ENCODE peak calls at places on chromosomes 2 and 18, in four cellular contexts. H is fibroblast of lung, Z is SK-N-SH, K is neural progenitor cell. I is an unnamed sample.

GRCh38 chr2:218500501-218501060 is 67.6 kb downstream of the USP37 start:
- DNase-seq in Z (no peak), K (no peak), H (no peak), I (no peak)

GRCh38 chr2:12732663-12733062 is 15.9 kb downstream of the TRIB2 start:
- DNase-seq in K (no peak), H (no peak), Z (no peak), I (no peak)

GRCh38 chr2:174617713-174618112 is 20.1 kb upstream of the WIPF1 start:
- DNase-seq in Z (no peak), H (no peak), K (no peak), I (no peak)

GRCh38 chr2:164840458-164840929 is 1.1 kb downstream of the COBLL1 start:
- DNase-seq in Z (no peak), H (peak), K (peak), I (peak)

GRCh38 chr2:68721482-68722071 is 13.0 kb upstream of the ARHGAP25 start:
- DNase-seq in K (no peak), Z (no peak), H (no peak), I (no peak)

GRCh38 chr2:132404056-132404455 is 12.5 kb upstream of the GPR39 start:
- DNase-seq in K (peak), H (no peak), Z (no peak), I (no peak)

GRCh38 chr18:38611036-38611964 is 1045.7 kb upstream of the CELF4 start:
- DNase-seq in H (no peak), Z (no peak), K (no peak), I (peak)

GRCh38 chr2:86035883-86036789 is 69.5 kb downstream of the POLR1A start:
- DNase-seq in H (peak), Z (peak), K (no peak), I (peak)

GRCh38 chr2:82316573-82317371 is 2012.2 kb upstream of the LRRTM1 start:
- DNase-seq in K (no peak), H (no peak), Z (no peak), I (no peak)

GRCh38 chr2:134431837-134432437 is 178.1 kb downstream of the MGAT5 start:
- DNase-seq in K (peak), Z (no peak), H (peak), I (no peak)

GRCh38 chr18:10353791-10354190 is 100.6 kb upstream of the APCDD1 start:
- DNase-seq in Z (no peak), H (peak), K (no peak), I (peak)

GRCh38 chr18:7856733-7857132 is 289.6 kb downstream of the PTPRM start:
- DNase-seq in H (peak), Z (no peak), K (no peak), I (peak)

GRCh38 chr2:226272435-226272834 is 527.2 kb downstream of the IRS1 start:
- DNase-seq in Z (no peak), K (no peak), H (no peak), I (no peak)

GRCh38 chr2:230974096-230974913 is 21.6 kb upstream of the SPATA3 start:
- DNase-seq in K (no peak), H (peak), Z (no peak), I (no peak)

GRCh38 chr2:112155331-112156151 is 17.4 kb downstream of the FBLN7 start:
- DNase-seq in H (no peak), K (no peak), Z (no peak), I (no peak)

GRCh38 chr2:7992612-7993596 is 689.0 kb upstream of the ID2 start:
- DNase-seq in Z (peak), K (no peak), H (no peak), I (no peak)

GRCh38 chr2:11681722-11682589 is 12.0 kb upstream of the NTSR2 start:
- DNase-seq in H (no peak), K (peak), Z (peak), I (peak)

GRCh38 chr2:238149841-238150572 is 8.8 kb upstream of the ERFE start:
- DNase-seq in Z (no peak), H (no peak), K (no peak), I (no peak)

GRCh38 chr18:47417807-47418206 is 166.3 kb upstream of the SKOR2 start:
- DNase-seq in Z (no peak), H (peak), K (no peak), I (no peak)

GRCh38 chr2:241228081-241228859 is 39.8 kb downstream of the ANO7 start:
- DNase-seq in H (no peak), Z (no peak), K (no peak), I (no peak)

GRCh38 chr2:231648579-231649174 is 56.0 kb downstream of the TEX44 start:
- DNase-seq in Z (peak), H (peak), K (peak), I (peak)

DNA sequence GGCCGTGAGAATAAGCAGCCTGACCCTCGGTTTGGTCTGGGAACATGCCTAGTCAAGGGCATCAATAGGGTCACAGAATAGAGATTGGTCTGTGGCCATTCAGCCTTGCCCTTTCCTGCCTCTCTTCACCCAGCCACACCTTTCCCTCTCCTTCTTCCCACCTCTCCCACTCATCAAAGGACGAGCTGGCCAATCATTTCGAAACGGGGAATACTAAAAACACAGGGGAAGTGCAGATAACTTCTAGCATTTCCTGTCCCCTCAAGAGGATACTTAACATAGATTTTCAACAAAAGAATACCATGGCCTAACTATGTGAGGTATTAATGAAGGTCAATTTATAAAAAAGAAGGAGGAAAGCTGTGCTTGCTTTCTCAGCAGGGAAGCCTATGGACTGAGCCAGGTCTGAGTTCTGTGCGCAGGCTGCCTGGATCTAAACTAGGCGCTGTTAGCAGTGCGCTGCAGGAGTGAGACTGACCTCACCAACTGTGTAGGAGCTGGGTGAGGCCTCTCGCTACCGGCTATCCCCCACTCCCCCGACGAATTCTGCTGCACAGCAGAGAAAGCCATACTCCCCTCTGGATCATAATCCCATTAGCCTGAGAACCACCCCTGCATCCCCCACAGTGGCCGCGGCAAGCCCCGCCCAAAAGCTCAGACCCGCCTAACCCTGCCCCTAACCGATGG is 27.6 kb downstream of the SULT1C2 start:
- DNase-seq in K (peak), H (no peak), Z (no peak), I (no peak)
- H2AFZ ChIP-seq in K (peak), H (no peak), Z (no peak), I (no peak)

GRCh38 chr2:28544405-28544914 is 48.6 kb downstream of the PLB1 start:
- DNase-seq in K (peak), H (no peak), Z (peak), I (peak)
- H3K9ac ChIP-seq in K (no peak), H (no peak), Z (no peak), I (no peak)

GRCh38 chr2:33009249-33009648 is 62.5 kb downstream of the LTBP1 start:
- DNase-seq in K (no peak), Z (no peak), H (no peak), I (no peak)
- H2AFZ ChIP-seq in K (no peak), Z (no peak), H (no peak), I (no peak)

DNA sequence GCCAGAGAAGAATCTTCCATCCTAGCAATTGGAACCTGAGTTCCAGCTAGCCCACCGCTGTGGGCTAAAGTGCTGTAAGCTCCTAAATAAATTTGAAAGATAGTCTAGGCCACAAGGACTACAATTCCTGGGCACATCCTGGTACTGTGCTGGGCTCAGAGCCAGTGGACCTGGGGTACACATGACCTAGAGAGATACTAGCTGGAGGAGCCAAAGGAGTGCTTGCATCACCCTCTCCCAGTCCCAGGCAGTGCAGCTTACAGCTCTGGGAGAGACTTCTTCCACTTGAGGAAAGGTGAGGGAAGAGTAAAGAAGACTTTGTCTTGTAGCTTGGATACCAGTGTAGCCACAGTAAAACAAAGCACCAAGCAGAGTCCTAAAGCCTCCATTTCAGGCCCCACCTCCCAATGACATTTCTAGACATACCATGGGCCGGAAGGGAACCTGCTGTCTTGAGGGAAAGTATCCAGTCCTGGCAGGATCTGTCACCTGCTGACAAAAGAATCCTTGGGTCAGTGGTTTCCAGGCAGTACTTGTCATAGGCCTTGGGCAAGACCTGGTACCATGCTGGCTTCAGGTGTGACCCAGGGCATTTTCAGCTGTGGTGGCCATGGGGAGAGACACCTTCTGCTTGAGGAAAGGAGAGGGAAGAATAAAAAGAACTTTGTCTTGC is 89.5 kb downstream of the TMEM185B start:
- DNase-seq in Z (no peak), H (no peak), K (no peak), I (peak)
- H3K9ac ChIP-seq in Z (no peak), H (no peak), K (no peak), I (no peak)

DNA sequence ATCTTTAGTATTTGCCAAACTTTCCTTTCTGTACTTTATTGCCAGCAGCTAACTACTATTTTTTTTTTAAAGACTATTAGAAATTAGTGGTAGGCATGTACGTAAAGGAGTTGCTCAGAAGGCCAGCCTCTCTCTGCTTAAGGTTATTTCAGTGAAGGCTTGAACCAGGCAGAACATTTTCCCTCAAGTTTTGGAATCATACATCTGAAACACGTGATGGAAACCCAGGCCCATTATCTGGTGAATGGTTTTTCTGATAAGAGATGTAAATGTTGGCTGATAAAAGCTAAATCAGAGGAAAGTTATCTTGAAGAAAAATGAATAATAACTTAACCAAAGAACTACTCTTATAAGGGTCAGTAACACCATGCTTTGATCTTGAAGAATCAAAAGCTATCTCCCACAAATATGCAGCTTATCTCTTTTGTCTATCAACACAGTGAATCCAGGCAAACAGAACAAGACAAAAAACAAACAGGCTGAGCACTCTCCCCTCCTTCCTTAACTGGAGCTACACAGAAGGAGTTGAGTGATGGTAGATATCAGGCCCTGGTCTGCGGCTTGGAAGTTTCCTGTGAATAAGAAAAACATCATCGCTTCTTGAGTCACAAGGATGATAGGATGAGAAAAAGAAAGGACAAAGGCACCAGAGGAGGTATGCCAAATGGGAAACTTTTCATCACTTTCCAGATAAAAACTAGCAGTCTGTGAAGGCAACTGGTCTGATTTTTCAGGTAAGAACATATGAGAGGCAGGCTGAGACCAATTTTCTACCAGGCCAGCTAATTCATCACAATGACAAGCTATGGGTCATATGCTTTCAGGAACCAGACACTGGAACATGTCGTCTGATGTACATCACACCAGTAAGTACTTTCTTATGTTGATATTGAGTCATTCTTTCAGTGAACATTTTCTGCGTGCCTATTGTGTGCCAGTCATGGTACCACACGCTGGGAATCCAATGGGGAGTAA is 88.4 kb upstream of the STK17B start:
- DNase-seq in Z (no peak), H (peak), K (no peak), I (no peak)
- H2AFZ ChIP-seq in Z (peak), H (peak), K (no peak), I (no peak)

DNA sequence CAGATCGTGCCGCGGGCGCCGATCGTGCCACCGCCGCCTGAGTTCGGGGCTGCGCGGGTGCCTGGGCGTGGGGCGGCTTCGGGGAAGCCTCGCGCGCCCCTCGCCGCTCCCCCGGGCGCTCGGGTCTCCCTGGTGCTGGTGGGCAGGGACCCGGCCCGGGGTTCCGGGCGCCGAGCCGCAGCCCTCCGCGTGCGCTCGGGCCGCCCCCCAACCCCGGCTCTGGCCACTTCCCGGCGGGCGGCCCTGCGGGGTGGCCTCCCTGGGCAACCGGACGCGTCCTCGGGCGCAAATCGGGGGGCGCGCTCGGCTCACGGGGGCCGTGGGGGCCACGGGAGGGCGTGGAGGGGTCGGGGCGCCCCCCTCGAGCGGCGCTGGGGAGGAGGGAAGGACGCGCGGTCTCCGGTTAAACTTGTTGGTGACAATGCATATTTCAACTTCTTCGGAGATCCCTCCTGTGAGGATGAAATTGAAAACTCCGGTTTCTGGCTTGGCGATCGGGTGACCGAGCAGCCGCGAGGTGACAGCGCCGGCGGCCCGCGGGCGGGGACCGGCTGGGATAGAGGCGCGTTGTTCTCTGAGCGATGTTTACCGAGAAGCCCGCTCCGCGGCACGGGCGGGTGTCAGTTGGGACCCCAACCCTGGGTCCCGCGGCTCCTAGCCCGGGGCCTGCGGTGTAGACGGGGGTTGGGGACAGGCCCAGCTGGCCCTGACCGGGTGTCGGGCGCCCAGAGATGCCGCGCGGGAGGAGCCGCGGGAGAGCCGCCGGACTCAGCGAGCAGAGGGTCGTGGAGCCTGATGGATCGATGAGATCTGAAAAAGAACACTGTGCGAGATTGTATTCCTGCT is 676 bp downstream of the SH3BP4 start:
- DNase-seq in K (peak), Z (peak), H (no peak), I (peak)
- H3K9ac ChIP-seq in K (peak), Z (peak), H (peak), I (peak)

GRCh38 chr2:236969767-236970655 is 115.7 kb upstream of the COPS8 start:
- DNase-seq in H (no peak), Z (no peak), K (no peak), I (no peak)
- H2AFZ ChIP-seq in H (no peak), Z (no peak), K (no peak), I (no peak)

GRCh38 chr18:58978916-58979315 is 114.2 kb downstream of the ZNF532 start:
- DNase-seq in K (no peak), Z (no peak), H (no peak), I (no peak)

GRCh38 chr18:58970943-58971799 is 106.5 kb downstream of the ZNF532 start:
- DNase-seq in H (no peak), K (no peak), Z (no peak), I (no peak)

GRCh38 chr18:58977223-58977622 is 112.5 kb downstream of the ZNF532 start:
- DNase-seq in K (no peak), Z (no peak), H (peak), I (no peak)

GRCh38 chr18:58977801-58978200 is 113.1 kb downstream of the ZNF532 start:
- DNase-seq in H (peak), K (no peak), Z (no peak), I (no peak)

DNA sequence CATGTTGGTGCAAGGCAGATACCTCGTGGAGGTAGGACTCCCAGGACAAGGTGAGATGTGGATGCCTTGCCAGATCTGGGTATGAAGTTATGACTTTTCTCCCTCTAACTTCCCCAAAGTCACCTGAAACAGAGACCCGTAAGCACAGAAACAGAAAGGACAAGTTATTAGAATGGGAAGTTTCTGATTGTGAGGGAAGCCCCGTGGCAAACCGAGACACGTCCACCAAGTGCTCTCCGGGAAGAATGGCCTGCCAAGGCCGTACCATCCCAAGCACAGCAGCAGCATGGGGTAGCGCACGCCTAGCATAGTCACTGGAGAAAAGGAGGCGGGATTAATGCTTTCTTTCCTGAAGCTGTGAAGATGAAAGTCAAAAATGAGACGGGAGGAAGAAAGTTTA is 110.6 kb downstream of the ZNF532 start:
- DNase-seq in H (no peak), K (no peak), Z (no peak), I (no peak)
- H3K9ac ChIP-seq in H (no peak), K (no peak), Z (no peak), I (no peak)